ENCODE peak calls at places on chromosomes 3 and 15, in nine cellular contexts. One of them, this sample, is unnamed. For H3K36me3, the result is how much of the 10 kb centered on the place peaks cover.

GRCh38 chr15:63473999-63474809 is 30.2 kb upstream of the USP3 start:
- DNase-seq in WERI-Rb-1: peak
- DNase-seq in HepG2: peak
- DNase-seq in body of pancreas: peak
- DNase-seq in H1: peak
- DNase-seq in Caco-2: peak
- DNase-seq in gastrocnemius medialis: no peak
- DNase-seq in thoracic aorta: no peak
- DNase-seq in thyroid gland: peak
- DNase-seq in this sample: peak

GRCh38 chr15:40310001-40310959 is 2.5 kb upstream of the PLCB2 start:
- DNase-seq in WERI-Rb-1: peak
- DNase-seq in HepG2: peak
- DNase-seq in body of pancreas: peak
- DNase-seq in H1: peak
- DNase-seq in Caco-2: peak
- DNase-seq in gastrocnemius medialis: no peak
- DNase-seq in thoracic aorta: no peak
- DNase-seq in thyroid gland: peak
- DNase-seq in this sample: no peak

GRCh38 chr15:51884517-51885236 is 55.2 kb downstream of the TMOD3 start:
- DNase-seq in WERI-Rb-1: no peak
- DNase-seq in HepG2: no peak
- DNase-seq in body of pancreas: no peak
- DNase-seq in H1: no peak
- DNase-seq in Caco-2: no peak
- DNase-seq in gastrocnemius medialis: no peak
- DNase-seq in thoracic aorta: no peak
- DNase-seq in thyroid gland: no peak
- DNase-seq in this sample: peak

GRCh38 chr3:78972617-78973301 is 795.0 kb downstream of the ROBO1 start:
- DNase-seq in WERI-Rb-1: no peak
- DNase-seq in HepG2: peak
- DNase-seq in body of pancreas: no peak
- DNase-seq in H1: no peak
- DNase-seq in Caco-2: no peak
- DNase-seq in gastrocnemius medialis: no peak
- DNase-seq in thoracic aorta: no peak
- DNase-seq in thyroid gland: no peak
- DNase-seq in this sample: peak

GRCh38 chr3:23808525-23808924 is 2.8 kb downstream of the UBE2E1 start:
- DNase-seq in WERI-Rb-1: no peak
- DNase-seq in HepG2: no peak
- DNase-seq in body of pancreas: no peak
- DNase-seq in H1: no peak
- DNase-seq in Caco-2: no peak
- DNase-seq in gastrocnemius medialis: no peak
- DNase-seq in thoracic aorta: no peak
- DNase-seq in thyroid gland: no peak
- DNase-seq in this sample: no peak

GRCh38 chr15:41979493-41980266 is 7.3 kb upstream of the EHD4 start:
- DNase-seq in WERI-Rb-1: no peak
- DNase-seq in HepG2: no peak
- DNase-seq in body of pancreas: no peak
- DNase-seq in H1: no peak
- DNase-seq in Caco-2: peak
- DNase-seq in gastrocnemius medialis: no peak
- DNase-seq in thoracic aorta: no peak
- DNase-seq in thyroid gland: no peak
- DNase-seq in this sample: peak

GRCh38 chr3:14672588-14672987 is 2.4 kb upstream of the C3orf20 start:
- DNase-seq in WERI-Rb-1: no peak
- DNase-seq in HepG2: no peak
- DNase-seq in body of pancreas: no peak
- DNase-seq in H1: no peak
- DNase-seq in Caco-2: no peak
- DNase-seq in gastrocnemius medialis: no peak
- DNase-seq in thoracic aorta: no peak
- DNase-seq in thyroid gland: no peak
- DNase-seq in this sample: no peak

GRCh38 chr15:99105516-99106341 is 849 bp downstream of the SYNM start:
- DNase-seq in WERI-Rb-1: peak
- DNase-seq in HepG2: no peak
- DNase-seq in body of pancreas: peak
- DNase-seq in H1: peak
- DNase-seq in Caco-2: peak
- DNase-seq in gastrocnemius medialis: peak
- DNase-seq in thoracic aorta: no peak
- DNase-seq in thyroid gland: peak
- DNase-seq in this sample: peak

GRCh38 chr3:127691974-127692373 is 19.2 kb downstream of the ABTB1 start:
- DNase-seq in WERI-Rb-1: no peak
- DNase-seq in HepG2: no peak
- DNase-seq in body of pancreas: no peak
- DNase-seq in H1: no peak
- DNase-seq in Caco-2: no peak
- DNase-seq in gastrocnemius medialis: no peak
- DNase-seq in thoracic aorta: no peak
- DNase-seq in thyroid gland: no peak
- DNase-seq in this sample: no peak

GRCh38 chr3:127689266-127689860 is 16.6 kb downstream of the ABTB1 start:
- DNase-seq in WERI-Rb-1: no peak
- DNase-seq in HepG2: no peak
- DNase-seq in body of pancreas: peak
- DNase-seq in H1: no peak
- DNase-seq in Caco-2: no peak
- DNase-seq in gastrocnemius medialis: peak
- DNase-seq in thoracic aorta: no peak
- DNase-seq in thyroid gland: peak
- DNase-seq in this sample: no peak

GRCh38 chr3:127691494-127691893 is 18.7 kb downstream of the ABTB1 start:
- DNase-seq in WERI-Rb-1: no peak
- DNase-seq in HepG2: no peak
- DNase-seq in body of pancreas: no peak
- DNase-seq in H1: no peak
- DNase-seq in Caco-2: no peak
- DNase-seq in gastrocnemius medialis: no peak
- DNase-seq in thoracic aorta: no peak
- DNase-seq in thyroid gland: no peak
- DNase-seq in this sample: no peak

GRCh38 chr3:127690106-127690505 is 17.4 kb downstream of the ABTB1 start:
- DNase-seq in WERI-Rb-1: no peak
- DNase-seq in HepG2: peak
- DNase-seq in body of pancreas: no peak
- DNase-seq in H1: no peak
- DNase-seq in Caco-2: peak
- DNase-seq in gastrocnemius medialis: peak
- DNase-seq in thoracic aorta: no peak
- DNase-seq in thyroid gland: no peak
- DNase-seq in this sample: peak

DNA sequence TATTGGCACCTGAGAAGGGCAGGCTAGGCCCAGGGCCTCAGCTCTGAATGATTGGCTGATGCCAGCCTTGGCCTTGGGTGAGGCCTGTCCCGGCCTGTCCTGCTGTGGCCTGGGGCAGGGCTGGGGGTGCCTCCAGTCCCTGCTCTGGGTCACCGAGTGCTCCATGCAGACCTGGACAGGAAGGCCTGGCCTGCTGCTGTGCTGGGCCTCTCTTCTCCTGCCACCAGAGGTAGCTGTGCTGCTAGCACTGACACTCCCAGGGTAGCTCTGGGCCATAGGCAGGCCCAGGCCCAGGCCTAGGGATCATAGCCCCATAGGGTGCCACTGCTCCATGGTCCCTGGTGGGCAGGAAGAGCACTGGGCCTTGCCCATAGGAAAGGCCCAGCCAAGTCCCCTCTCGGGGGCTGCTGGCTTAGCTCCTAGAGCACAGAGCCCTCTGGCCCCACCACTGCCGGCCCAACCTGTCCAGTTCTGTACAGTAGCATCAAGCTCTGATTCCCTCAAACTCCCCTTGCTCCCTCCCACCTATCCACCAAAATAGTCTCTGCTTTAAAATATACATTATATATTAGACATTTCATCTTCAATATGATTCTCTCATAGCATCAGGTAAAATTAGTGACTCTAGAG is 18.2 kb downstream of the ABTB1 start:
- DNase-seq in WERI-Rb-1: peak
- DNase-seq in HepG2: peak
- DNase-seq in body of pancreas: no peak
- DNase-seq in H1: peak
- DNase-seq in Caco-2: peak
- DNase-seq in gastrocnemius medialis: no peak
- DNase-seq in thoracic aorta: no peak
- DNase-seq in thyroid gland: no peak
- DNase-seq in this sample: peak
- TF ChIP-seq CTCF in WERI-Rb-1: peak
- TF ChIP-seq CTCF in HepG2: peak
- TF ChIP-seq CTCF in body of pancreas: peak
- TF ChIP-seq CTCF in H1: no peak
- TF ChIP-seq CTCF in Caco-2: peak
- TF ChIP-seq CTCF in gastrocnemius medialis: no peak
- TF ChIP-seq CTCF in thoracic aorta: peak
- TF ChIP-seq CTCF in thyroid gland: no peak
- TF ChIP-seq CTCF in this sample: peak

DNA sequence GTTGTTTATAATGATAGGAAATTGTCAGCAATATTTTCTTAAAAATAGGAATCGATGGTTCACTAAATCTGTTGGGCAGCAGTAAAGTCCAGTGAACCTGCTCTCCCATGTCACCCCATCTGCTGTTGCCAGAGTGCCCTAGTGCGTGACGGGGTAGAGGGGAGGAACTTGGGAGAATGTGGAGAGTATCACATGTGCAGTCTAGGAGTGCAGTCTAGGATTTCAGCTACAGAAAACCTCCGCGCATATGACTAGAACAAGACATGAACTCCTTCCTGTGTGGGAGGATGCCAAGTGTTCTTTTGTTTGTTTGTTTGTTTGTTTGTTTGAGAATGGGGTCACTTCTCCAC is 74.6 kb upstream of the ACAD9 start:
- DNase-seq in WERI-Rb-1: no peak
- DNase-seq in HepG2: no peak
- DNase-seq in body of pancreas: no peak
- DNase-seq in H1: no peak
- DNase-seq in Caco-2: no peak
- DNase-seq in gastrocnemius medialis: peak
- DNase-seq in thoracic aorta: no peak
- DNase-seq in thyroid gland: peak
- DNase-seq in this sample: no peak
- H3K4me3 ChIP-seq in WERI-Rb-1: no peak
- H3K4me3 ChIP-seq in HepG2: no peak
- H3K4me3 ChIP-seq in body of pancreas: no peak
- H3K4me3 ChIP-seq in H1: no peak
- H3K4me3 ChIP-seq in Caco-2: no peak
- H3K4me3 ChIP-seq in gastrocnemius medialis: peak
- H3K4me3 ChIP-seq in thoracic aorta: peak
- H3K4me3 ChIP-seq in thyroid gland: no peak
- H3K4me3 ChIP-seq in this sample: no peak

GRCh38 chr3:184181596-184181995 is 4.4 kb upstream of the ABCF3 start:
- DNase-seq in WERI-Rb-1: no peak
- DNase-seq in HepG2: no peak
- DNase-seq in body of pancreas: no peak
- DNase-seq in H1: no peak
- DNase-seq in Caco-2: no peak
- DNase-seq in gastrocnemius medialis: no peak
- DNase-seq in thoracic aorta: no peak
- DNase-seq in thyroid gland: no peak
- DNase-seq in this sample: no peak

GRCh38 chr3:184177331-184177731 is 2.7 kb downstream of the AP2M1 start:
- DNase-seq in WERI-Rb-1: peak
- DNase-seq in HepG2: no peak
- DNase-seq in body of pancreas: no peak
- DNase-seq in H1: no peak
- DNase-seq in Caco-2: no peak
- DNase-seq in gastrocnemius medialis: no peak
- DNase-seq in thoracic aorta: no peak
- DNase-seq in thyroid gland: no peak
- DNase-seq in this sample: no peak

GRCh38 chr3:184178522-184179138 is 4.0 kb downstream of the AP2M1 start:
- DNase-seq in WERI-Rb-1: no peak
- DNase-seq in HepG2: no peak
- DNase-seq in body of pancreas: no peak
- DNase-seq in H1: no peak
- DNase-seq in Caco-2: no peak
- DNase-seq in gastrocnemius medialis: no peak
- DNase-seq in thoracic aorta: no peak
- DNase-seq in thyroid gland: no peak
- DNase-seq in this sample: no peak

GRCh38 chr3:184177767-184178306 is 3.2 kb downstream of the AP2M1 start:
- DNase-seq in WERI-Rb-1: no peak
- DNase-seq in HepG2: no peak
- DNase-seq in body of pancreas: no peak
- DNase-seq in H1: no peak
- DNase-seq in Caco-2: no peak
- DNase-seq in gastrocnemius medialis: no peak
- DNase-seq in thoracic aorta: no peak
- DNase-seq in thyroid gland: no peak
- DNase-seq in this sample: no peak

DNA sequence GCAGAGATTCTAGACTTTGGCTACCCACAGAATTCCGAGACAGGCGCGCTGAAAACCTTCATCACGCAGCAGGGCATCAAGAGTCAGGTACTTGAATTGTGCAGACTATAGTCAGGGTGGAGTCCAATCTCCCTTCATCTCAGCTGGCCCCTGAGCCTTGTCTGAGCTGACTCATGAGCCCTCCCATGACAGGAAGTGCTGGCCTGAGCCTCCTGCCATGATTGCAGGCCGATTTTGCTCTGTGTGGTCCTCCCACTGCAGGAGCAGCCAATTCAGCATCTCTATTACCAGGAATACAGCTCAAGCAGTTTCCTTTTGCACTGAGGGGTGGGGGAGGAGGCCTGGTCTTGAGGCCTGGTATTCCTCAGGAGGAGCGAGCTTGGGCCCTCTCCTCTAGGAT is 5.5 kb downstream of the AP2M1 start:
- DNase-seq in WERI-Rb-1: no peak
- DNase-seq in HepG2: no peak
- DNase-seq in body of pancreas: no peak
- DNase-seq in H1: no peak
- DNase-seq in Caco-2: no peak
- DNase-seq in gastrocnemius medialis: no peak
- DNase-seq in thoracic aorta: no peak
- DNase-seq in thyroid gland: no peak
- DNase-seq in this sample: no peak
- H3K36me3 ChIP-seq in WERI-Rb-1: half or more
- H3K36me3 ChIP-seq in HepG2: half or more
- H3K36me3 ChIP-seq in body of pancreas: under half
- H3K36me3 ChIP-seq in H1: half or more
- H3K36me3 ChIP-seq in Caco-2: under half
- H3K36me3 ChIP-seq in gastrocnemius medialis: under half
- H3K36me3 ChIP-seq in thoracic aorta: half or more
- H3K36me3 ChIP-seq in thyroid gland: half or more
- H3K36me3 ChIP-seq in this sample: half or more

DNA sequence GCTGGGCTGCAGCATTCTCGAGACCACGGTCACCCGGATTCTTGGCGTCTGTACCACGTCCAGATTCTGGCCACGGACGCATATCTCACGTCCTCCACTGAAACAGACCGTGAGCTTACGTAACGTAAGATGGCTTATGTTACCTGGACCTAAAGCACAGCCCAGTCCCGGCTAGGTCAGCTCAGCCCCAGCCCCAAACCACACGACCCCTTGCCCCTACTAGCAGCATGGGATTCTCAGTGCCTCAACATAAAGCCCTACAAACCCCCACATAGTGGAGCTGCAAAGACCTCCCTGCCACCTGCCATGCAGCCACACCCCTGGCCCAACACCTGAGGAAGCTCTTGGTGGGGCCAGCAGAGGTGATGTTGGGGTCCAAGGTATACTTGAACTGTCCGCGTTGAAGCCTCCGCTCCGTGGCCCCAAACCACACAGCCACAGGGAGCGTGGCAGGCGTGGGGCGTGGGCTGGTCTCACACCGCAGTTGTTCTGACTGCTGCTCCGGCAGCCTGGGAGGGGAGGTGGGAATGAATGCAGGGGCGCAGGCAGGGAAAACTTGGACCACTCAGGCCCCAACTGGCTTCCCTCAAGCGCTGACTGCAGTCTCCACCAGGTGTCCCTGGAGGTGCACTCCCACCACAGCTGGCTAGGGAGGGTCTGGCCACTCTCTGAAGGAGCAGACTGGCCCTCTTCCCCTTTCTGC is 14.5 kb downstream of the PLXNB1 start:
- DNase-seq in WERI-Rb-1: no peak
- DNase-seq in HepG2: no peak
- DNase-seq in body of pancreas: no peak
- DNase-seq in H1: no peak
- DNase-seq in Caco-2: no peak
- DNase-seq in gastrocnemius medialis: no peak
- DNase-seq in thoracic aorta: no peak
- DNase-seq in thyroid gland: no peak
- DNase-seq in this sample: no peak
- TF ChIP-seq CTCF in WERI-Rb-1: peak
- TF ChIP-seq CTCF in HepG2: peak
- TF ChIP-seq CTCF in body of pancreas: no peak
- TF ChIP-seq CTCF in H1: no peak
- TF ChIP-seq CTCF in Caco-2: no peak
- TF ChIP-seq CTCF in gastrocnemius medialis: no peak
- TF ChIP-seq CTCF in thoracic aorta: no peak
- TF ChIP-seq CTCF in thyroid gland: no peak
- TF ChIP-seq CTCF in this sample: no peak